ENCODE peak calls at places on chromosomes 16 and 17, in four cellular contexts. E, D, C and R are unnamed samples.

GRCh38 chr17:19703106-19703775 is 13.1 kb downstream of the SLC47A2 start:
- DNase-seq in E (no peak), D (no peak), C (no peak), R (no peak)

GRCh38 chr16:85910854-85911247 is 11.9 kb downstream of the IRF8 start:
- DNase-seq in E (no peak), D (no peak), C (no peak), R (no peak)

GRCh38 chr17:45225964-45226530 is 4.4 kb downstream of the FMNL1 start:
- DNase-seq in E (peak; percentile 84), D (peak; percentile 95), C (peak; percentile 55), R (no peak)

GRCh38 chr17:45361451-45361850 is 44.6 kb upstream of the MAP3K14 start:
- DNase-seq in E (no peak), D (no peak), C (no peak), R (no peak)

GRCh38 chr17:63232565-63233310 is 213.4 kb downstream of the CYB561 start:
- DNase-seq in E (no peak), D (no peak), C (no peak), R (no peak)

GRCh38 chr17:77312061-77312684 is 171.4 kb downstream of the SEC14L1 start:
- DNase-seq in E (no peak), D (no peak), C (no peak), R (no peak)

GRCh38 chr17:6213859-6214258 is 143.7 kb downstream of the WSCD1 start:
- DNase-seq in E (no peak), D (no peak), C (no peak), R (no peak)

GRCh38 chr17:28346199-28346580 is 10.6 kb downstream of the TNFAIP1 start:
- DNase-seq in E (no peak), D (no peak), C (peak; percentile 32), R (no peak)

GRCh38 chr16:68072038-68072695 is 13.0 kb upstream of the NFATC3 start:
- DNase-seq in E (peak; percentile 34), D (no peak), C (no peak), R (peak; percentile 78)

GRCh38 chr17:48153711-48154642 is 46.4 kb downstream of the SNX11 start:
- DNase-seq in E (peak; percentile 65), D (no peak), C (peak; percentile 52), R (peak; percentile 54)

GRCh38 chr16:71883849-71884638 is at the start of gene ZNF821:
- DNase-seq in E (peak; percentile 98), D (no peak), C (peak; percentile 72), R (peak; percentile 64)

GRCh38 chr17:81735181-81736102 is 23.4 kb downstream of the SLC25A10 start:
- DNase-seq in E (peak; percentile 81), D (peak; percentile 26), C (no peak), R (peak; percentile 33)

GRCh38 chr17:41863074-41863843 is 2.0 kb downstream of the KLHL11 start:
- DNase-seq in E (no peak), D (no peak), C (no peak), R (no peak)

GRCh38 chr16:85462405-85463227 is 150.5 kb upstream of the GSE1 start:
- DNase-seq in E (peak; percentile 96), D (no peak), C (no peak), R (no peak)

GRCh38 chr17:74792586-74792985 is 16.4 kb upstream of the NAT9 start:
- DNase-seq in E (no peak), D (no peak), C (no peak), R (no peak)

GRCh38 chr16:1057252-1057932 is 15.2 kb upstream of the SSTR5 start:
- DNase-seq in E (peak; percentile 68), D (no peak), C (peak; percentile 16), R (no peak)

GRCh38 chr16:80931661-80931984 is 75.1 kb downstream of the CMC2 start:
- DNase-seq in E (no peak), D (no peak), C (peak; percentile 56), R (no peak)

DNA sequence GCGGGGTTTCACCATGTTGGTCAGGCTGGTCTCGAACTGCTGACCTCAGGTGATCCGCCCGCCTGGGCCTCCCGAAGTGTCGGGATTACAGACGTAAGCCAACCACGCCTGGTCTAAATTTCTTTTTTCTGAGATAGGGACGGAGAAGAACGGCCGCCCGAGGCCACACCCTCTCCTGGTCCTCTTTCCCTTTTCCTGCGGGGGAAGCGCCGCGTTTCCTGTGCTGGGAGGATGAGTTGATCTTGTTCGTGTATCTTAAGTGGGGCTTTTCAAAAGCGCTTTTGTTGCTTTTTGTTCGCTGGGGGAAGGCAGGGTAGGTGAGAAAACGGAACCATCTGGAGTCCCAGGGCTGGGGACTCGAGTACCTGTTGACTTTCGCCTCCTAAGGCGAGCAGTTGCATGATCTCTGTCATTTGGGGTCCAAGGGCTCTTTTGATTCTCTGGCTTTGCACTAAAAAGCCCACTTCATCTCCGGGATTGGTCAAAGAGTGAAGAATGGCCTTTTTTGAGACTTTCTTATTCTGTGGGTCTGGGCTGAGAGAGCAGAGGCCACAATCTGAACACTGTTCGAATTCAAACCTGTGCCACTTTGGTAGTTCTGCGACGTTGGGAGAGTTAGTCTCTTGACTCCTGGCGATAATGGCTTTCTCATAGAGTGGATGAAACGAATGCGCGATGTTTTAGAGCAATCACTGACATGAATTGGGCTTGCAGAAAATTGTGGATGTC is 1.3 kb downstream of the FUS start:
- DNase-seq in E (peak; percentile 37), D (no peak), C (peak; percentile 29), R (peak; percentile 44)
- TF ChIP-seq FOS in E (no peak), D (no peak), C (no peak), R (no peak)

GRCh38 chr17:57609125-57609877 is 135.8 kb downstream of the CCDC182 start:
- DNase-seq in E (no peak), D (no peak), C (no peak), R (no peak)

GRCh38 chr17:57608369-57609124 is 136.6 kb downstream of the CCDC182 start:
- DNase-seq in E (no peak), D (no peak), C (no peak), R (no peak)

GRCh38 chr17:57605734-57606105 is 139.4 kb downstream of the CCDC182 start:
- DNase-seq in E (no peak), D (no peak), C (no peak), R (no peak)

GRCh38 chr17:57606111-57606875 is 138.8 kb downstream of the CCDC182 start:
- DNase-seq in E (no peak), D (no peak), C (no peak), R (no peak)

DNA sequence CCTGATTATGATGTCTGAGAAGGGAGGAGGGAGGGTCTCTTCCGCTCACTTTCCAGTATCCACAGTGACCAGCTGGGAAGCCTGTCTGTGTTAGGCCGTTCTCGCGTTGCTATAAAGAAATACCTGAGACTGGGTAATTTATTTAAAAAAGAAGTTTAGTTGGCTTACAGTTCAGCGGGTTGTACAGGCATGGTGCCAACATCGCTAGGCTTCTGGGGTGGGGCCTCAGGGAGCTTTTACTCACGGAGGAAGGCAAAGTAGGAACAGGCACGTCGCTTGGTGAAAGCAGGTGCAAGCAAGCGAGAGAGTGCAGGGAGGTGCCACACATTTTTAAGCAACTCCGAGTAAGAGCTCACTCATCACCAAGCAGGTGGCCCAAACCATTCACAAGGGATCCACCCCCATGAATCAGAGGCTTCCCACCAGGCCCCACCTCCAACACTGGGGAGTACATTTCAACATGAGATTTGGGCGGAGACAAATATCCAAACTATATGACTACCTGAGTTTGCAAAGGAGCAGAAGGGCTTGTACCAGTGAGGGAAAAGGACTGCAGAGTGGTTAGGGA is 137.5 kb downstream of the CCDC182 start:
- DNase-seq in E (no peak), D (no peak), C (no peak), R (no peak)
- H3K4me1 ChIP-seq in E (peaks cover 11% of the 10 kb centered on the region), D (peaks cover 43% of the 10 kb centered on the region), C (no peaks in the 10 kb centered on the region), R (peaks cover 13% of the 10 kb centered on the region)

GRCh38 chr17:79188679-79189078 is 114.1 kb downstream of the ENGASE start:
- DNase-seq in E (no peak), D (no peak), C (no peak), R (no peak)

GRCh38 chr17:79191270-79191934 is 116.8 kb downstream of the ENGASE start:
- DNase-seq in E (no peak), D (no peak), C (no peak), R (no peak)

GRCh38 chr17:79196913-79197312 is 122.3 kb downstream of the ENGASE start:
- DNase-seq in E (no peak), D (no peak), C (no peak), R (no peak)

GRCh38 chr17:79189264-79189663 is 114.6 kb downstream of the ENGASE start:
- DNase-seq in E (no peak), D (no peak), C (no peak), R (no peak)

DNA sequence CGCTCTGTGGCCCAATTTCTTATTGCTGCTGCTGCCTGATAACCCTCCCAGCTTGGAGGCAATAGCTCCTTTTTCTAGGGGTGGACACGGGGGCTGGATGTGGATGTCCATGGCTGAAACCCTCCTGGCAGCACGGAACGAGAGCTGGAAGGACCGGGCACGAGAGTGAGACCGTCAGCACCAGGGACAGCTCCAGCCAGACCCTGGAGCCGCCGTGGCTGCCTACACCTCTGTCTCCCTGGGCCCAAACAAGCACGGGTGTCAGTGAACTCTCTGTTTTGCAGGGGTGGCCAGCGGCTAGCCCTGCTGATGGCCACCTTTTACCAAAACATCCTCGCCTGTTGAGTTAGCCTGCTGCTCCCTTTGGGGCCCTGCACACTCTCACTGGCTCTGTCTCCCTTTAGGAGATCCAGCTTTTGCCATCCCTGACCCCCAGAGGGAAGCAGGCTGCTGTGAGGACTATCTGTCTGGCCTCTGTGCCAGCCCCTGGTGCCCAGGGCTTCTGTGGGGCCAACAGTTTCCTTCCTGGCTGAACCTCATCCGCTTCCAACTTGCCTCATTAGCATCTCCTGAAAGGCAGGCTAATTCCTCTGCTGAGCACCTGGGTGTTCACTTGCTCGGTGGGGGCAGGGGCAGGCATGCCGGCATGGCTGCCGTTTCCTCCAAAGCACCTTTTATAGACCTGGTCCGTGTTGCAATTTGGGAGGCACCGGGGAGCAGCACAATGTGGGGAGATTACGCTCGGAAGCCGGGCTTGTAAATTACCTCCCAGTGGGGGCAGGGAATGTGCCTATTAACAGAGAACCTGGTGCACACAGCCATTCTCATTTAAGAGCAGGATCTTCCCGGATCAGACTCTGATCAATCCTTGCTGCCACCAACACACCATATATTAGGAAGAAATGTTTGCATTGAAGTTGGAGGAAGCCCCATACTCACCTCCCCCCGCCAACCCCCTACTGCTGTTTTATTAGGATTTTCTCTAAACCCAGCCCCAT is 118.2 kb downstream of the ENGASE start:
- DNase-seq in E (peak; percentile 66), D (no peak), C (peak; percentile 20), R (peak; percentile 11)
- TF ChIP-seq FOS in E (no peak), D (no peak), C (no peak), R (no peak)

DNA sequence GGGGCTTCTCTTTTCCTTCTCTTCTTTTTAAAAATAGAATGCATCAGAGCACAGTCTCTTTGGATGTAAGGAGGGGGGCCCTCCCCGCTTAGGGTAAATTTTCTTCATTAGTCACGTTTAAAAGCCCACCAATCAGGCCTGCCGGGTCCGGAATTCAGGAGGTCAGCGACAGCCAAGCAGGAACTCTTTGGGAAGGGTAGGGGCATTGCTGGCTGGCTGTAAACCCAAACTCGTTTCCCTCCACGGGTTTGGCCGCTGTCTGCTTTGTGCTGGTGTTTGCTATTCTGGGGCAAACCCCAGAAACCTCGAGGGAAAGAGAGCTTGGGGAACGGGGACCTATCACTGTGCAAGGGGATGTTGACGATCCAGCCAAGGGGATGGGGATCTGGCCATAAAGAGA is 496.3 kb upstream of the ZFHX3 start:
- DNase-seq in E (no peak), D (no peak), C (no peak), R (no peak)
- H3K4me1 ChIP-seq in E (no peaks in the 10 kb centered on the region), D (no peaks in the 10 kb centered on the region), C (no peaks in the 10 kb centered on the region), R (no peaks in the 10 kb centered on the region)